ENCODE peak calls at places on chromosomes 5 and 9, in four cellular contexts. One of them, this sample, is unnamed.

GRCh38 chr5:111738118-111738517 is 18.9 kb downstream of the NREP start:
- DNase-seq in K562: no peak
- DNase-seq in GM12878: no peak
- DNase-seq in IMR-90: no peak
- DNase-seq in this sample: no peak

GRCh38 chr5:10297646-10298204 is 10.0 kb downstream of the CMBL start:
- DNase-seq in K562: no peak
- DNase-seq in GM12878: no peak
- DNase-seq in IMR-90: no peak
- DNase-seq in this sample: no peak

GRCh38 chr9:97376902-97377301 is 35.0 kb upstream of the TDRD7 start:
- DNase-seq in K562: no peak
- DNase-seq in IMR-90: no peak
- DNase-seq in GM12878: no peak
- DNase-seq in this sample: no peak

GRCh38 chr9:20437466-20437865 is 184.8 kb downstream of the MLLT3 start:
- DNase-seq in K562: no peak
- DNase-seq in GM12878: no peak
- DNase-seq in IMR-90: peak
- DNase-seq in this sample: no peak

GRCh38 chr5:72353046-72353445 is 32.9 kb downstream of the PTCD2 start:
- DNase-seq in IMR-90: peak
- DNase-seq in GM12878: no peak
- DNase-seq in K562: no peak
- DNase-seq in this sample: no peak

GRCh38 chr9:127920794-127921193 is 4.0 kb upstream of the ST6GALNAC4 start:
- DNase-seq in IMR-90: no peak
- DNase-seq in K562: no peak
- DNase-seq in GM12878: no peak
- DNase-seq in this sample: no peak

GRCh38 chr5:135309391-135310327 is 89.4 kb downstream of the MACROH2A1 start:
- DNase-seq in IMR-90: no peak
- DNase-seq in GM12878: no peak
- DNase-seq in K562: no peak
- DNase-seq in this sample: no peak

GRCh38 chr9:93097496-93098205 is 1.6 kb downstream of the CARD19 start:
- DNase-seq in K562: no peak
- DNase-seq in GM12878: no peak
- DNase-seq in IMR-90: peak
- DNase-seq in this sample: no peak

GRCh38 chr5:152505442-152506042 is 100.5 kb upstream of the NMUR2 start:
- DNase-seq in IMR-90: peak
- DNase-seq in GM12878: no peak
- DNase-seq in K562: peak
- DNase-seq in this sample: peak

GRCh38 chr5:95641803-95642220 is 4.8 kb upstream of the RFESD start:
- DNase-seq in IMR-90: peak
- DNase-seq in K562: peak
- DNase-seq in GM12878: no peak
- DNase-seq in this sample: no peak

GRCh38 chr5:99061299-99061698 is 132.5 kb upstream of the CHD1 start:
- DNase-seq in IMR-90: no peak
- DNase-seq in GM12878: no peak
- DNase-seq in K562: no peak
- DNase-seq in this sample: no peak

GRCh38 chr9:136488247-136489214 is 5.7 kb upstream of the SEC16A start:
- DNase-seq in IMR-90: peak
- DNase-seq in K562: peak
- DNase-seq in GM12878: no peak
- DNase-seq in this sample: peak

GRCh38 chr9:136690104-136690840 is 3.0 kb upstream of the AGPAT2 start:
- DNase-seq in GM12878: no peak
- DNase-seq in IMR-90: no peak
- DNase-seq in K562: no peak
- DNase-seq in this sample: no peak

GRCh38 chr9:109101810-109102209 is 17.9 kb downstream of the TMEM245 start:
- DNase-seq in GM12878: peak
- DNase-seq in IMR-90: peak
- DNase-seq in K562: no peak
- DNase-seq in this sample: peak

GRCh38 chr5:1707467-1707866 is 92.2 kb downstream of the MRPL36 start:
- DNase-seq in GM12878: no peak
- DNase-seq in IMR-90: no peak
- DNase-seq in K562: no peak
- DNase-seq in this sample: no peak

GRCh38 chr9:77556396-77556795 is 91.7 kb downstream of the GNA14 start:
- DNase-seq in GM12878: no peak
- DNase-seq in IMR-90: no peak
- DNase-seq in K562: no peak
- DNase-seq in this sample: no peak

GRCh38 chr5:91175708-91176107 is 207.4 kb downstream of the ARRDC3 start:
- DNase-seq in GM12878: no peak
- DNase-seq in K562: no peak
- DNase-seq in IMR-90: no peak
- DNase-seq in this sample: no peak

GRCh38 chr9:130930132-130930803 is 8.8 kb downstream of the FIBCD1 start:
- DNase-seq in IMR-90: no peak
- DNase-seq in K562: no peak
- DNase-seq in GM12878: no peak
- DNase-seq in this sample: no peak

GRCh38 chr5:67051164-67051563 is 145.4 kb downstream of the CD180 start:
- DNase-seq in GM12878: no peak
- DNase-seq in IMR-90: no peak
- DNase-seq in K562: no peak
- DNase-seq in this sample: no peak

GRCh38 chr5:80255752-80256479 is at the start of gene SERINC5:
- DNase-seq in IMR-90: peak
- DNase-seq in GM12878: no peak
- DNase-seq in K562: peak
- DNase-seq in this sample: peak

DNA sequence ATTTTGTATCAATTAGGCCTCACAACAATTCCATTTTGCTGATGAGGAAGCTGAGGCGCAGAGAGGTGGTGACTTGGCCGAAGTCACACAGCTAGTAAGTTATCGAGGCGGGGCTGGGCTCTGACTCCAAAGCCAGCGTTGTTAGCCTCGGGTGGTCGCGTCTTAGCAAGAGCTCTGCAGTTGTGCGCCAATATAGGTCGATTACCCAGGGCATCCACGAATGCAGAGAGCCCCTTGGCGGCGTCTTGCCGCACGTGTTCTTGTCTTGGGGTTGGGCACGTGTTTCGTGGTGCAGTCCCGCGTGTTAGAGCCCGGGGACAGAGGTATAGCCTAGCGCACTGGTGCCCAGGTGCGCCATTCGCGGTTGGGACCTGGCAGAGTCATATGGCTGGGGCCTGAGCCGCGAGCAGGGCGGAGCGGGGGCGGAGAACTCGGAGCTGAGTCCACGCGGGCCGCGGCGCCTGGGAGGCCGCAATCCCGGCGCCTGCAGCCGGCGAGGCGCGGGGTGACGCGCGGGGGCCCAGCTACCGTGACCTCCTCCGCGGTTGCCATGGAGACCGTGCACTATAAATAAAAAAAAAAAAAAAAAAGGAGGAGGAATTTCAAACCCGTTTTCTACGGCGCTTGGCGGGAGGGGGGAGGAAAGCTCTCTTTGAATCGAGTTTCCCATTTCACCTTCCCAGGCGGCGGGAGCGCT is 62.4 kb downstream of the CXXC5 start:
- DNase-seq in IMR-90: peak
- DNase-seq in GM12878: no peak
- DNase-seq in K562: peak
- DNase-seq in this sample: no peak
- TF ChIP-seq RAD21 in IMR-90: no peak
- TF ChIP-seq RAD21 in GM12878: no peak
- TF ChIP-seq RAD21 in K562: no peak
- TF ChIP-seq RAD21 in this sample: no peak

GRCh38 chr5:170315154-170315553 is 17.6 kb upstream of the LCP2 start:
- DNase-seq in K562: peak
- DNase-seq in IMR-90: no peak
- DNase-seq in GM12878: no peak
- DNase-seq in this sample: no peak
- TF ChIP-seq ELK1 in K562: no peak
- TF ChIP-seq ELK1 in IMR-90: no peak
- TF ChIP-seq ELK1 in GM12878: no peak
- TF ChIP-seq ELK1 in this sample: no peak

DNA sequence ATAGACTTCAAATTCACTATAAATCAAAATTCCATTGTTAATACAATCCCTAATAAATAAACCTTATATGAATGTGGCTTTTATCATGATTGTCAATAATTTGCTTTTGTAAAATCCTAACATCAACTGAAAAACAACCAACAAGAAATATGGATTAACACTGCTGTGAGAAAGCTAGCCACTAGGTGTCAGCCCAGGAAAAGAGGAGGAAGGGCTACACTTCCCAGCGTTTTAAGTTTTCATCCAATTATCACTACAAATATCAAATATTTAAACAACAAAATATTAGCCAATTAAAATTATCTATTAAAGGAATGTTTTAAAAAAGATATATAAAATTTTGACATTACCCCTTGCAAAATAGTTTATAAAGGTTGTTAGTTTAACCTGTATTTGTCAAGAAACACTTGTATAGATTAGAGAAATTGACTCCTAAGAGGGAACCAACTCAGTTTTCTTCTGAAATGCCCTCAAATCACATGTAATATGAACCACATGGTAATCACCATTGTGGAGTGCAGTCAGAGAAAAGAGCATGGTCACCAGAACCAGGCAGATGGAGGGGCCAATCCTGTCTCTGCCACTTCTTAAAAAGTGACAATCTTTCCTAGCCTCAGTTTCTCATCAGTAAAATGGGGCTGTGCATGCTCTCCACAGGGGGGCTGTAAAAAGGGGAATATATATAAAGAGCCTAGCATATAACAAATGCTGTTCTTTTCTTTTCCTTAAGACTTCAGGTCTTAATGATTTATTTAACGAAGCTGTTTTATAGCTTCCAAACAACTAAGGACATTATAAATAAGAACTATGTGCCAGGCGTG is 188.2 kb downstream of the CRB2 start:
- DNase-seq in IMR-90: peak
- DNase-seq in GM12878: no peak
- DNase-seq in K562: peak
- DNase-seq in this sample: peak
- TF ChIP-seq RAD21 in IMR-90: peak
- TF ChIP-seq RAD21 in GM12878: peak
- TF ChIP-seq RAD21 in K562: peak
- TF ChIP-seq RAD21 in this sample: peak

GRCh38 chr5:14723648-14724231 is 59.2 kb downstream of the OTULIN start:
- DNase-seq in K562: no peak
- DNase-seq in GM12878: no peak
- DNase-seq in IMR-90: no peak
- DNase-seq in this sample: no peak
- TF ChIP-seq ELK1 in K562: no peak
- TF ChIP-seq ELK1 in GM12878: no peak
- TF ChIP-seq ELK1 in IMR-90: no peak
- TF ChIP-seq ELK1 in this sample: no peak

DNA sequence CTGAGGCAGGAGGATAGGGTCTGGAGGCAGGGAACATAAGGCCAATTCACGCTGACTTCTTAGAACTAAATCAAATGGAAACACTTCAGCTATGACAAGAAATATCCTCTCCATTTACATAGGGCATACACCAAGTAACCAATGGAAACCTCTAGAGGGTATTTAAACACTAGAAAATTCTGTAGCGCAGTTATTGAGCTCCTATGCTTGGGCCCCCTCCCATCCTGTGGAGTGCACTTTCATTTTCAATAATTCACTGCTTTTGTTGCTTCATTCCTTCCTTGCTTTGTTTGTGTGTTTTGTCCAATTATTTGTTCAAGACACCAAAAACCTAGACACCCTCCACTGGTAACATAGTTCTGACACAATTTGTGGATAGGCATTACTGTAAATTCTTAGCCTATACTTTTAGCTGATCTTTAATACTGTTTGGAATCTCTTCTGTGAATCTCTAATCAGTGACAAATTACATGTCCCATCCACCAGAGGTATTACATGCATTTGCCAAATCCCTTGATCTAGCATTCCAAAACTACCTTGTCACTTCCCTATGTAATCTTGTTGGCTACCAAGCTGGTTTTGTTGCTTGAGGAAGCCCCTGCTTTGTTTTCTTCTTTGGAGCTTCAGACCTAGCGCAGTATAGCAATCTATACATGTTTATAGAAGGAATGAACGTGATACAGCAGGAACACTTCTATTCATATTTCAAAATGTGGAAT is 61.6 kb downstream of the ST8SIA4 start:
- DNase-seq in K562: no peak
- DNase-seq in GM12878: no peak
- DNase-seq in IMR-90: no peak
- DNase-seq in this sample: peak
- TF ChIP-seq RAD21 in K562: no peak
- TF ChIP-seq RAD21 in GM12878: no peak
- TF ChIP-seq RAD21 in IMR-90: no peak
- TF ChIP-seq RAD21 in this sample: no peak

GRCh38 chr9:33161589-33162132 is 5.5 kb downstream of the B4GALT1 start:
- DNase-seq in GM12878: no peak
- DNase-seq in K562: no peak
- DNase-seq in IMR-90: no peak
- DNase-seq in this sample: no peak
- TF ChIP-seq ELK1 in GM12878: no peak
- TF ChIP-seq ELK1 in K562: no peak
- TF ChIP-seq ELK1 in IMR-90: no peak
- TF ChIP-seq ELK1 in this sample: no peak

DNA sequence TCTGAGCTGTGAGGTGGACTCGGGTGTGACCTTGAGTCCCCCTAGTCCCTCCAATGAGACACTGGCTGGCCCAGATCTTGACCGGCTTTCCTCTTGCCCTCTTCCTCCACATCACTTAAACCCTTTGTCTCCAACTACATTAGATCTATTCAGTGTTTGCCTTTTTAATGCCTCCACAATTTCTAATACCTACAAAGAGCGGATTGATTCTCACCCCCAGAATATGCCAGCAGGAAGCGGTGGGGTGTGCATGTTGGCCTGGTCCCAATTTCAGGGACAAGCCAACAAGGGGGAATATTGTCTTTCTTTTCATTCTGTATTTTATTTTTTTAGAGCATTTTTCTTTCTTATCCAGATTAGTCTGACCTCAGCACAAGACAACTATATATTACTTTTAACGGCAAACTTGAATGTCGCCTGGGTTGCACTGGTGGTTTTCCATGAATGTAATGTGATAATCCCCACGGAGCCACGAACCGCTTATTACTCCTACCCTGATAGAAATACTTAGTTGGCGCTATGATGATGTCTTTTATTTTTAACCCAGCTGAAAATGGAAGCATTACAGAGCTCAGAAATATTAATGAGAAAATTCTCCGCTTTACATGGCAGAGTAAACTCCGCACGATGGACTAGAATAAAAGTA is 68.5 kb upstream of the MYO10 start:
- DNase-seq in K562: no peak
- DNase-seq in GM12878: no peak
- DNase-seq in IMR-90: no peak
- DNase-seq in this sample: no peak
- TF ChIP-seq RAD21 in K562: no peak
- TF ChIP-seq RAD21 in GM12878: no peak
- TF ChIP-seq RAD21 in IMR-90: no peak
- TF ChIP-seq RAD21 in this sample: no peak

GRCh38 chr9:16867571-16868311 is 2.7 kb downstream of the BNC2 start:
- DNase-seq in K562: no peak
- DNase-seq in GM12878: no peak
- DNase-seq in IMR-90: peak
- DNase-seq in this sample: no peak
- TF ChIP-seq ELK1 in K562: no peak
- TF ChIP-seq ELK1 in GM12878: no peak
- TF ChIP-seq ELK1 in IMR-90: no peak
- TF ChIP-seq ELK1 in this sample: no peak

GRCh38 chr9:70081120-70081495 is 37.5 kb downstream of the MAMDC2 start:
- DNase-seq in K562: no peak
- DNase-seq in GM12878: no peak
- DNase-seq in IMR-90: peak
- DNase-seq in this sample: no peak
- TF ChIP-seq RAD21 in K562: no peak
- TF ChIP-seq RAD21 in GM12878: no peak
- TF ChIP-seq RAD21 in IMR-90: no peak
- TF ChIP-seq RAD21 in this sample: no peak